ENCODE peak calls at places on chromosomes 6 and 20, in four cellular contexts. Q is brain microvascular endothelial cell, L is pancreas, N is HCT116. Y is an unnamed sample.

GRCh38 chr6:150289454-150290071 is 79.2 kb upstream of the IYD start:
- DNase-seq in Q (no peak), L (no peak), N (no peak), Y (no peak)

GRCh38 chr6:13248953-13249432 is 79.3 kb downstream of the TBC1D7 start:
- DNase-seq in Q (no peak), L (no peak), N (no peak), Y (no peak)

GRCh38 chr6:104682722-104683643 is 176.7 kb downstream of the HACE1 start:
- DNase-seq in Q (peak; percentile 64), L (peak; percentile 38), N (peak; percentile 53), Y (no peak)

GRCh38 chr6:109471105-109471810 is 11.8 kb downstream of the ZBTB24 start:
- DNase-seq in Q (no peak), L (no peak), N (no peak), Y (no peak)

GRCh38 chr6:130978660-130979396 is 84.2 kb downstream of the EPB41L2 start:
- DNase-seq in Q (no peak), L (no peak), N (no peak), Y (no peak)

GRCh38 chr6:88535296-88535695 is 369.1 kb upstream of the CNR1 start:
- DNase-seq in Q (no peak), L (no peak), N (no peak), Y (no peak)

GRCh38 chr20:35467339-35468224 is 12.2 kb downstream of the CEP250 start:
- DNase-seq in Q (peak; percentile 2), L (no peak), N (peak; percentile 21), Y (peak; percentile 65)

GRCh38 chr6:52752310-52752709 is 11.0 kb downstream of the GSTA2 start:
- DNase-seq in Q (no peak), L (no peak), N (no peak), Y (no peak)

GRCh38 chr6:143183735-143184134 is 123.0 kb downstream of the AIG1 start:
- DNase-seq in Q (no peak), L (no peak), N (no peak), Y (no peak)

DNA sequence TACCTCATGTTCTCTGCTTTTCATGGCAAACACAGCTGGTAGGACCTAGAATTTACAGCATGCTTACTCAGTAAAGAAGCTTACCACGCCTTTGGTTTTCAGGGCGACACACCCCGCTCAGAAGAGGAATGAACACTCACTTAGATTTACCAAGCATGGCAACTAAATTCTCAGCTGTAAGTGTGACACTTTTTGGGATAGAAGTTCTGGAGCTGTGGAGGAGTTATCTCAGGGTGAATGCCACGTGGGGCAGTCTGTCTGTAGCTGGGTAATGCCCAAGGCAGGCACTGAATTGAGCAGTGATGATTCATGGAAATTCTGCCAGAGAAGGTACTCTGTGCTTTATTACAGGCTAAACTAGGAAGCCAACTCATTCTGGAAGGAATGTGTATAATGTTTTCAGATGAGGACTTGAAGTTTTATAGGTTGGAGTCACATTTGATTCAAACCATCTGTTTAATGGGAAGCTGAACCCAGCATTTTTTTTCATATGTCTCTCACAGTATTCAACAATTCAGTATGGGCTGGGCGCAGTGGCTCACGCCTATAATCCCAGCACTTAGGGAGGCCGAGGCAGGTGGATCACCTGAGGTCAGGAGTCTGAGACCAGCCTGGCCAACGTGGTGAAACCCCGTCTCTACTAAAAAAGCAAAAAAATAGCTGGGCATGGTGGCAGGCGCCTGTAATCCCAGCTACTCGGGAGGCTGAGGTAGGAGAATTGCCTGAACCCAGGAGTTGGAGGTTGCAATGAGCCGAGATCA is 3.5 kb upstream of the PRIM2 start:
- DNase-seq in Q (peak; percentile 94), L (no peak), N (peak; percentile 71), Y (peak; percentile 64)
- TF ChIP-seq CTCF in Q (no peak), L (no peak), N (no peak), Y (no peak)

DNA sequence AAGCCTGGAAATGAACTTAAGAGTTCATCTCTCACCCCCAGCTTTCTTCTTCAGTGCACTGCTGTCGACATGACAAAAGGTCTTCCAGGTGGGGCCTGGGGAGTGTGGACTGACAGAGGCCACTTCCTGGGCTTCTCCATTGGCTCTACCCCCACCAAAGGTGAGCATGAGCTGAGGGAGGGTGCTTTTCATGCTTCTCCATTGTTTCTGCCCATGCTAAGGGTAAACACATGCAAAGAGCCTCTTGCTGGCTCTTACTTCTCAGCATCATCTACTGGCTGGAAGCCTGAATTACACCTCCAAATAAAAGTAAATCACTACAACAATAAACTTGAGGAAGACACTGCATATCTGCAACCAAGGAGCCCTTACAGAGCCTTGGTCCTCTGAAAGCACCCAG is 227.2 kb downstream of the EPM2A start:
- DNase-seq in Q (no peak), L (no peak), N (no peak), Y (no peak)
- TF ChIP-seq CTCF in Q (peak; percentile 27), L (no peak), N (peak; percentile 37), Y (no peak)

GRCh38 chr6:624979-625378 is 31.9 kb downstream of the HUS1B start:
- DNase-seq in Q (peak; percentile 19), L (no peak), N (no peak), Y (no peak)
- TF ChIP-seq CTCF in Q (peak; percentile 35), L (no peak), N (peak; percentile 6), Y (no peak)

GRCh38 chr6:163867518-163868292 is 453.2 kb downstream of the QKI start:
- DNase-seq in Q (no peak), L (no peak), N (no peak), Y (no peak)
- TF ChIP-seq CTCF in Q (no peak), L (no peak), N (no peak), Y (no peak)

GRCh38 chr6:15642276-15642675 is 20.6 kb downstream of the DTNBP1 start:
- DNase-seq in Q (no peak), L (no peak), N (no peak), Y (no peak)
- TF ChIP-seq CTCF in Q (peak; percentile 61), L (no peak), N (peak; percentile 51), Y (no peak)

GRCh38 chr20:38985060-38985459 is 22.9 kb downstream of the DHX35 start:
- DNase-seq in Q (no peak), L (no peak), N (no peak), Y (no peak)

GRCh38 chr20:38987777-38988176 is 25.6 kb downstream of the DHX35 start:
- DNase-seq in Q (no peak), L (no peak), N (no peak), Y (no peak)

GRCh38 chr20:38985603-38986170 is 23.5 kb downstream of the DHX35 start:
- DNase-seq in Q (peak; percentile 14), L (no peak), N (no peak), Y (no peak)

GRCh38 chr20:38990728-38991127 is 28.6 kb downstream of the DHX35 start:
- DNase-seq in Q (no peak), L (no peak), N (no peak), Y (no peak)

GRCh38 chr20:38986663-38987062 is 24.5 kb downstream of the DHX35 start:
- DNase-seq in Q (no peak), L (no peak), N (no peak), Y (peak; percentile 24)
- TF ChIP-seq CTCF in Q (no peak), L (no peak), N (no peak), Y (no peak)

DNA sequence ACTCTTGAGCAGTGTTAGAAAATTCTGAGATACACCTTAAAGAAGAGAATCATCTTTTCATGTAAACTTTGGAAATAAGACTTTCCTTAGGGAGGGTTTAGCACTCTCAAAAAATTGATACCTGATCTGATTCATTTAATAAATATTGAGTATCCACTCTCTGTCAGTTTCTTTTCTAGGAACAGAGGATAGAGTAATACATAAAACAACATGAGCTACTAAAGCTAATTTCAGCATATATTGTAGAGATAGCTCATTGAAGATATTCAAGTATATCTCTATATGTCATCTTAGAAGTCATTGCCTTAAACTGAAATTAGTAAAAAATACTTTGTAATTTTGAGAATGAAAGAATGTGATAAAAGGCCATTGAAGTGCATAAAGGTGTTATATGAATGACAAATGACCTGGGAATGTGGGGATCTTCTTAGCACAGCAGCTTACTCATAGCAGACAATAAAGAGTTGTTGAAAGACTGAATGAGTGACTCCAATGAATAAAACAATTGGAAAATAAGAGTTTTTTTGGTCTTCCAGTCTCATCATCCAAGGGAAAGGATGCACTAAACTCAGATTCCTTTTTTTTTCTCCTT is 29.2 kb downstream of the RHAG start:
- DNase-seq in Q (no peak), L (no peak), N (no peak), Y (no peak)
- TF ChIP-seq CTCF in Q (no peak), L (no peak), N (no peak), Y (no peak)

GRCh38 chr20:45893831-45894230 is 2.7 kb downstream of the CTSA start:
- DNase-seq in Q (no peak), L (no peak), N (no peak), Y (no peak)

GRCh38 chr20:45892828-45893500 is 1.8 kb downstream of the CTSA start:
- DNase-seq in Q (no peak), L (peak; percentile 33), N (no peak), Y (no peak)

GRCh38 chr20:45890997-45891983 is at the start of the genes CTSA and NEURL2:
- DNase-seq in Q (peak; percentile 89), L (peak; percentile 90), N (peak; percentile 82), Y (peak; percentile 92)

GRCh38 chr20:45890077-45890996 is 671 bp downstream of the NEURL2 start:
- DNase-seq in Q (peak; percentile 83), L (peak; percentile 81), N (no peak), Y (peak; percentile 85)

GRCh38 chr20:45892049-45892816 is 1.1 kb downstream of the CTSA start:
- DNase-seq in Q (peak; percentile 18), L (peak; percentile 31), N (no peak), Y (no peak)
- TF ChIP-seq CTCF in Q (peak; percentile 52), L (no peak), N (no peak), Y (no peak)

Y was measured in uterus.